ENCODE peak calls at places on chromosomes 6 and 20, in nine cellular contexts. J is left lobe of liver; I is activated T-cell treated with anti-CD3 and anti-CD28 coated beads, Interleukin-2, amount 50 U/mL, for 4 hours; N is myocyte; X is cardiac fibroblast; M is foreskin melanocyte; H is mucosa of descending colon; U is NCI-H748 treated with DMSO at 0.1 percent for 48 hours; A is osteocyte. O is an unnamed sample.

GRCh38 chr20:52490715-52491430 is 299.3 kb upstream of the ZFP64 start:
- DNase-seq in J (no peak), I (no peak), N (peak; percentile 70), X (peak; percentile 82), M (peak; percentile 86), H (no peak), U (no peak), A (no peak), O (no peak)

GRCh38 chr6:19410477-19410876 is 426.7 kb upstream of the ID4 start:
- DNase-seq in J (no peak), I (no peak), N (no peak), X (peak; percentile 64), M (no peak), H (no peak), U (no peak), A (no peak), O (no peak)

GRCh38 chr6:146916435-146917015 is 287.7 kb upstream of the STXBP5 start:
- DNase-seq in J (no peak), I (no peak), N (no peak), X (no peak), M (no peak), H (no peak), U (no peak), A (no peak), O (no peak)

GRCh38 chr20:36344517-36345132 is 38.5 kb downstream of the DLGAP4 start:
- DNase-seq in J (no peak), I (no peak), N (peak; percentile 67), X (peak; percentile 62), M (peak; percentile 19), H (peak; percentile 64), U (no peak), A (no peak), O (peak; percentile 32)

GRCh38 chr20:63978319-63979220 is 872 bp downstream of the SAMD10 start:
- DNase-seq in J (peak; percentile 81), I (no peak), N (peak; percentile 49), X (peak; percentile 44), M (no peak), H (peak; percentile 85), U (peak; percentile 32), A (no peak), O (peak; percentile 90)

GRCh38 chr20:37789408-37789807 is 95.6 kb downstream of the CTNNBL1 start:
- DNase-seq in J (no peak), I (no peak), N (peak; percentile 33), X (no peak), M (no peak), H (no peak), U (no peak), A (no peak), O (no peak)

GRCh38 chr6:150070236-150070860 is 1.4 kb upstream of the ULBP3 start:
- DNase-seq in J (no peak), I (no peak), N (no peak), X (no peak), M (no peak), H (no peak), U (no peak), A (no peak), O (no peak)

GRCh38 chr6:55562318-55562717 is 16.7 kb downstream of the HMGCLL1 start:
- DNase-seq in J (no peak), I (no peak), N (peak; percentile 81), X (no peak), M (no peak), H (no peak), U (no peak), A (no peak), O (no peak)

GRCh38 chr6:158460602-158461092 is 99.2 kb upstream of the TMEM181 start:
- DNase-seq in J (no peak), I (no peak), N (peak; percentile 26), X (peak; percentile 36), M (peak; percentile 90), H (no peak), U (no peak), A (no peak), O (no peak)

GRCh38 chr6:87848616-87849015 is 146.6 kb upstream of the AKIRIN2 start:
- DNase-seq in J (no peak), I (no peak), N (no peak), X (peak; percentile 20), M (no peak), H (peak; percentile 39), U (no peak), A (no peak), O (peak; percentile 50)

GRCh38 chr6:146890644-146891434 is 292.1 kb downstream of the ADGB start:
- DNase-seq in J (no peak), I (no peak), N (peak; percentile 25), X (no peak), M (no peak), H (no peak), U (no peak), A (no peak), O (no peak)

GRCh38 chr20:44422083-44422482 is 53.6 kb upstream of the TTPAL start:
- DNase-seq in J (no peak), I (no peak), N (no peak), X (no peak), M (no peak), H (no peak), U (no peak), A (no peak), O (no peak)

GRCh38 chr6:29887330-29887818 is 55.0 kb upstream of the HLA-A start:
- DNase-seq in J (peak; percentile 48), I (peak; percentile 28), N (peak; percentile 15), X (peak; percentile 29), M (peak; percentile 33), H (peak; percentile 73), U (no peak), A (no peak), O (peak; percentile 77)

GRCh38 chr20:41501376-41501775 is 116.8 kb downstream of the CHD6 start:
- DNase-seq in J (no peak), I (no peak), N (no peak), X (peak; percentile 11), M (no peak), H (no peak), U (no peak), A (no peak), O (no peak)

GRCh38 chr20:4243071-4243470 is 227.7 kb upstream of the RNF24 start:
- DNase-seq in J (no peak), I (no peak), N (no peak), X (no peak), M (no peak), H (no peak), U (peak; percentile 21), A (no peak), O (no peak)

GRCh38 chr6:43088654-43089056 is 12.5 kb downstream of the PTK7 start:
- DNase-seq in J (no peak), I (no peak), N (no peak), X (no peak), M (no peak), H (no peak), U (no peak), A (no peak), O (no peak)

GRCh38 chr6:118565317-118565960 is 17.3 kb downstream of the PLN start:
- DNase-seq in J (no peak), I (no peak), N (no peak), X (no peak), M (no peak), H (peak; percentile 38), U (no peak), A (no peak), O (no peak)

GRCh38 chr6:159106627-159107241 is 61.9 kb upstream of the TAGAP start:
- DNase-seq in J (peak; percentile 71), I (peak; percentile 87), N (peak; percentile 58), X (peak; percentile 53), M (no peak), H (peak; percentile 83), U (no peak), A (peak; percentile 34), O (peak; percentile 84)

GRCh38 chr6:6315660-6316059 is 4.8 kb downstream of the F13A1 start:
- DNase-seq in J (no peak), I (no peak), N (peak; percentile 74), X (peak; percentile 43), M (peak; percentile 30), H (peak; percentile 75), U (peak; percentile 58), A (no peak), O (peak; percentile 32)

GRCh38 chr6:166667886-166668620 is 41.0 kb upstream of the RPS6KA2 start:
- DNase-seq in J (no peak), I (no peak), N (no peak), X (no peak), M (no peak), H (no peak), U (no peak), A (no peak), O (no peak)

GRCh38 chr6:13987400-13987865 is 62.7 kb downstream of the RNF182 start:
- DNase-seq in J (no peak), I (no peak), N (no peak), X (no peak), M (no peak), H (no peak), U (no peak), A (no peak), O (no peak)

GRCh38 chr6:145147559-145147958 is 587.8 kb downstream of the EPM2A start:
- DNase-seq in J (no peak), I (no peak), N (peak; percentile 53), X (no peak), M (no peak), H (no peak), U (no peak), A (no peak), O (no peak)

GRCh38 chr20:49037962-49038387 is 8.1 kb upstream of the CSE1L start:
- DNase-seq in J (no peak), I (peak; percentile 11), N (peak; percentile 20), X (peak; percentile 30), M (no peak), H (no peak), U (no peak), A (no peak), O (no peak)

GRCh38 chr6:129835691-129836090 is 25.4 kb downstream of the TMEM244 start:
- DNase-seq in J (no peak), I (no peak), N (no peak), X (no peak), M (no peak), H (no peak), U (no peak), A (no peak), O (no peak)

GRCh38 chr6:36821581-36822335 is 17.5 kb downstream of the CPNE5 start:
- DNase-seq in J (no peak), I (no peak), N (no peak), X (no peak), M (no peak), H (no peak), U (no peak), A (no peak), O (no peak)

GRCh38 chr6:11120273-11121005 is 8.9 kb upstream of the ERVFRD-1 start:
- DNase-seq in J (no peak), I (no peak), N (peak; percentile 34), X (peak; percentile 41), M (peak; percentile 57), H (no peak), U (peak; percentile 90), A (no peak), O (no peak)

GRCh38 chr6:45655630-45656422 is 278.1 kb upstream of the SUPT3H start:
- DNase-seq in J (no peak), I (no peak), N (peak; percentile 99), X (peak; percentile 91), M (peak; percentile 31), H (no peak), U (no peak), A (no peak), O (no peak)

GRCh38 chr20:63198606-63199005 is 17.3 kb downstream of the YTHDF1 start:
- DNase-seq in J (no peak), I (no peak), N (no peak), X (no peak), M (no peak), H (no peak), U (no peak), A (no peak), O (no peak)

GRCh38 chr6:124962617-124963415 is 579 bp downstream of the RNF217 start:
- DNase-seq in J (peak; percentile 69), I (no peak), N (peak; percentile 69), X (peak; percentile 55), M (no peak), H (peak; percentile 55), U (no peak), A (no peak), O (peak; percentile 62)

GRCh38 chr6:137977814-137978213 is 110.8 kb downstream of the TNFAIP3 start:
- DNase-seq in J (no peak), I (no peak), N (no peak), X (no peak), M (no peak), H (no peak), U (no peak), A (no peak), O (no peak)

GRCh38 chr6:81751388-81752083 is 945 bp downstream of the TENT5A start:
- DNase-seq in J (peak; percentile 80), I (peak; percentile 19), N (peak; percentile 57), X (peak; percentile 58), M (no peak), H (peak; percentile 61), U (peak; percentile 34), A (peak; percentile 84), O (peak; percentile 61)